ENCODE peak calls at places on chromosomes 6 and 20, in ten cellular contexts. One of them, this sample, is unnamed.

GRCh38 chr6:37696220-37696840 is 1.4 kb downstream of the MDGA1 start:
- DNase-seq in CD8-positive, alpha-beta memory T cell: no peak
- DNase-seq in A172: no peak
- DNase-seq in GF-D8: no peak
- DNase-seq in activated T-cell treated with anti-CD3 and anti-CD28 coated beads, Interleukin-2, amount 50 U/mL, for 72 hours: peak; percentile 46
- DNase-seq in renal cortical epithelial cell: no peak
- DNase-seq in activated CD4-positive, alpha-beta T cell treated with anti-CD3 and anti-CD28 coated beads for 48 hours: peak; percentile 53
- DNase-seq in OCI-LY7: no peak
- DNase-seq in WTC11: peak; percentile 45
- DNase-seq in fibroblast of the aortic adventitia: peak; percentile 40
- DNase-seq in this sample: peak; percentile 14

GRCh38 chr6:28618889-28619555 is 93.3 kb downstream of the GPX5 start:
- DNase-seq in CD8-positive, alpha-beta memory T cell: no peak
- DNase-seq in A172: no peak
- DNase-seq in GF-D8: no peak
- DNase-seq in activated T-cell treated with anti-CD3 and anti-CD28 coated beads, Interleukin-2, amount 50 U/mL, for 72 hours: no peak
- DNase-seq in renal cortical epithelial cell: no peak
- DNase-seq in activated CD4-positive, alpha-beta T cell treated with anti-CD3 and anti-CD28 coated beads for 48 hours: no peak
- DNase-seq in OCI-LY7: no peak
- DNase-seq in WTC11: no peak
- DNase-seq in fibroblast of the aortic adventitia: no peak
- DNase-seq in this sample: no peak

GRCh38 chr20:59705651-59706101 is 101.3 kb downstream of the PHACTR3 start:
- DNase-seq in CD8-positive, alpha-beta memory T cell: no peak
- DNase-seq in A172: no peak
- DNase-seq in GF-D8: no peak
- DNase-seq in activated T-cell treated with anti-CD3 and anti-CD28 coated beads, Interleukin-2, amount 50 U/mL, for 72 hours: no peak
- DNase-seq in renal cortical epithelial cell: peak; percentile 55
- DNase-seq in activated CD4-positive, alpha-beta T cell treated with anti-CD3 and anti-CD28 coated beads for 48 hours: no peak
- DNase-seq in OCI-LY7: peak; percentile 4
- DNase-seq in WTC11: no peak
- DNase-seq in fibroblast of the aortic adventitia: no peak
- DNase-seq in this sample: no peak

GRCh38 chr6:296151-297122 is 4.2 kb downstream of the DUSP22 start:
- DNase-seq in CD8-positive, alpha-beta memory T cell: no peak
- DNase-seq in A172: no peak
- DNase-seq in GF-D8: no peak
- DNase-seq in activated T-cell treated with anti-CD3 and anti-CD28 coated beads, Interleukin-2, amount 50 U/mL, for 72 hours: peak; percentile 27
- DNase-seq in renal cortical epithelial cell: no peak
- DNase-seq in activated CD4-positive, alpha-beta T cell treated with anti-CD3 and anti-CD28 coated beads for 48 hours: no peak
- DNase-seq in OCI-LY7: peak; percentile 57
- DNase-seq in WTC11: no peak
- DNase-seq in fibroblast of the aortic adventitia: peak; percentile 25
- DNase-seq in this sample: no peak

GRCh38 chr6:40912158-40912946 is 126.7 kb downstream of the UNC5CL start:
- DNase-seq in CD8-positive, alpha-beta memory T cell: no peak
- DNase-seq in A172: no peak
- DNase-seq in GF-D8: peak; percentile 56
- DNase-seq in activated T-cell treated with anti-CD3 and anti-CD28 coated beads, Interleukin-2, amount 50 U/mL, for 72 hours: peak; percentile 51
- DNase-seq in renal cortical epithelial cell: peak; percentile 63
- DNase-seq in activated CD4-positive, alpha-beta T cell treated with anti-CD3 and anti-CD28 coated beads for 48 hours: peak; percentile 53
- DNase-seq in OCI-LY7: peak; percentile 10
- DNase-seq in WTC11: peak; percentile 53
- DNase-seq in fibroblast of the aortic adventitia: no peak
- DNase-seq in this sample: peak; percentile 11

GRCh38 chr6:33848498-33848897 is 44.7 kb upstream of the MLN start:
- DNase-seq in CD8-positive, alpha-beta memory T cell: no peak
- DNase-seq in A172: no peak
- DNase-seq in GF-D8: no peak
- DNase-seq in activated T-cell treated with anti-CD3 and anti-CD28 coated beads, Interleukin-2, amount 50 U/mL, for 72 hours: no peak
- DNase-seq in renal cortical epithelial cell: peak; percentile 32
- DNase-seq in activated CD4-positive, alpha-beta T cell treated with anti-CD3 and anti-CD28 coated beads for 48 hours: no peak
- DNase-seq in OCI-LY7: no peak
- DNase-seq in WTC11: no peak
- DNase-seq in fibroblast of the aortic adventitia: no peak
- DNase-seq in this sample: no peak

GRCh38 chr20:51313275-51313898 is 229.1 kb downstream of the NFATC2 start:
- DNase-seq in CD8-positive, alpha-beta memory T cell: no peak
- DNase-seq in A172: no peak
- DNase-seq in GF-D8: no peak
- DNase-seq in activated T-cell treated with anti-CD3 and anti-CD28 coated beads, Interleukin-2, amount 50 U/mL, for 72 hours: no peak
- DNase-seq in renal cortical epithelial cell: no peak
- DNase-seq in activated CD4-positive, alpha-beta T cell treated with anti-CD3 and anti-CD28 coated beads for 48 hours: no peak
- DNase-seq in OCI-LY7: no peak
- DNase-seq in WTC11: no peak
- DNase-seq in fibroblast of the aortic adventitia: peak; percentile 12
- DNase-seq in this sample: no peak

GRCh38 chr6:152129606-152130249 is 322.2 kb downstream of the ESR1 start:
- DNase-seq in CD8-positive, alpha-beta memory T cell: no peak
- DNase-seq in A172: no peak
- DNase-seq in GF-D8: no peak
- DNase-seq in activated T-cell treated with anti-CD3 and anti-CD28 coated beads, Interleukin-2, amount 50 U/mL, for 72 hours: no peak
- DNase-seq in renal cortical epithelial cell: no peak
- DNase-seq in activated CD4-positive, alpha-beta T cell treated with anti-CD3 and anti-CD28 coated beads for 48 hours: no peak
- DNase-seq in OCI-LY7: no peak
- DNase-seq in WTC11: no peak
- DNase-seq in fibroblast of the aortic adventitia: peak; percentile 75
- DNase-seq in this sample: no peak

GRCh38 chr6:120844084-120844483 is 490.2 kb downstream of the TBC1D32 start:
- DNase-seq in CD8-positive, alpha-beta memory T cell: no peak
- DNase-seq in A172: no peak
- DNase-seq in GF-D8: no peak
- DNase-seq in activated T-cell treated with anti-CD3 and anti-CD28 coated beads, Interleukin-2, amount 50 U/mL, for 72 hours: no peak
- DNase-seq in renal cortical epithelial cell: no peak
- DNase-seq in activated CD4-positive, alpha-beta T cell treated with anti-CD3 and anti-CD28 coated beads for 48 hours: no peak
- DNase-seq in OCI-LY7: no peak
- DNase-seq in WTC11: no peak
- DNase-seq in fibroblast of the aortic adventitia: no peak
- DNase-seq in this sample: no peak

GRCh38 chr20:57048027-57048869 is 218.2 kb downstream of the BMP7 start:
- DNase-seq in CD8-positive, alpha-beta memory T cell: no peak
- DNase-seq in A172: peak; percentile 57
- DNase-seq in GF-D8: no peak
- DNase-seq in activated T-cell treated with anti-CD3 and anti-CD28 coated beads, Interleukin-2, amount 50 U/mL, for 72 hours: peak; percentile 12
- DNase-seq in renal cortical epithelial cell: peak; percentile 2
- DNase-seq in activated CD4-positive, alpha-beta T cell treated with anti-CD3 and anti-CD28 coated beads for 48 hours: peak; percentile 41
- DNase-seq in OCI-LY7: peak; percentile 44
- DNase-seq in WTC11: peak; percentile 76
- DNase-seq in fibroblast of the aortic adventitia: no peak
- DNase-seq in this sample: no peak

GRCh38 chr20:51469578-51470520 is 72.7 kb downstream of the NFATC2 start:
- DNase-seq in CD8-positive, alpha-beta memory T cell: no peak
- DNase-seq in A172: no peak
- DNase-seq in GF-D8: no peak
- DNase-seq in activated T-cell treated with anti-CD3 and anti-CD28 coated beads, Interleukin-2, amount 50 U/mL, for 72 hours: no peak
- DNase-seq in renal cortical epithelial cell: no peak
- DNase-seq in activated CD4-positive, alpha-beta T cell treated with anti-CD3 and anti-CD28 coated beads for 48 hours: no peak
- DNase-seq in OCI-LY7: peak; percentile 74
- DNase-seq in WTC11: no peak
- DNase-seq in fibroblast of the aortic adventitia: no peak
- DNase-seq in this sample: no peak

GRCh38 chr6:46989384-46989783 is 52.7 kb downstream of the ADGRF1 start:
- DNase-seq in CD8-positive, alpha-beta memory T cell: no peak
- DNase-seq in A172: no peak
- DNase-seq in GF-D8: no peak
- DNase-seq in activated T-cell treated with anti-CD3 and anti-CD28 coated beads, Interleukin-2, amount 50 U/mL, for 72 hours: no peak
- DNase-seq in renal cortical epithelial cell: no peak
- DNase-seq in activated CD4-positive, alpha-beta T cell treated with anti-CD3 and anti-CD28 coated beads for 48 hours: no peak
- DNase-seq in OCI-LY7: no peak
- DNase-seq in WTC11: no peak
- DNase-seq in fibroblast of the aortic adventitia: peak; percentile 63
- DNase-seq in this sample: no peak

GRCh38 chr6:87483929-87484328 is 11.2 kb downstream of the SLC35A1 start:
- DNase-seq in CD8-positive, alpha-beta memory T cell: no peak
- DNase-seq in A172: peak; percentile 27
- DNase-seq in GF-D8: peak; percentile 20
- DNase-seq in activated T-cell treated with anti-CD3 and anti-CD28 coated beads, Interleukin-2, amount 50 U/mL, for 72 hours: peak; percentile 20
- DNase-seq in renal cortical epithelial cell: peak; percentile 90
- DNase-seq in activated CD4-positive, alpha-beta T cell treated with anti-CD3 and anti-CD28 coated beads for 48 hours: peak; percentile 19
- DNase-seq in OCI-LY7: peak; percentile 57
- DNase-seq in WTC11: peak; percentile 86
- DNase-seq in fibroblast of the aortic adventitia: no peak
- DNase-seq in this sample: no peak

GRCh38 chr6:29748391-29749352 is 25.4 kb downstream of the HLA-F start:
- DNase-seq in CD8-positive, alpha-beta memory T cell: peak; percentile 86
- DNase-seq in A172: peak; percentile 79
- DNase-seq in GF-D8: no peak
- DNase-seq in activated T-cell treated with anti-CD3 and anti-CD28 coated beads, Interleukin-2, amount 50 U/mL, for 72 hours: peak; percentile 88
- DNase-seq in renal cortical epithelial cell: peak; percentile 73
- DNase-seq in activated CD4-positive, alpha-beta T cell treated with anti-CD3 and anti-CD28 coated beads for 48 hours: peak; percentile 88
- DNase-seq in OCI-LY7: peak; percentile 88
- DNase-seq in WTC11: peak; percentile 91
- DNase-seq in fibroblast of the aortic adventitia: peak; percentile 83
- DNase-seq in this sample: peak; percentile 82

GRCh38 chr20:10922941-10923340 is 249.1 kb upstream of the JAG1 start:
- DNase-seq in CD8-positive, alpha-beta memory T cell: no peak
- DNase-seq in A172: peak; percentile 85
- DNase-seq in GF-D8: no peak
- DNase-seq in activated T-cell treated with anti-CD3 and anti-CD28 coated beads, Interleukin-2, amount 50 U/mL, for 72 hours: no peak
- DNase-seq in renal cortical epithelial cell: peak; percentile 82
- DNase-seq in activated CD4-positive, alpha-beta T cell treated with anti-CD3 and anti-CD28 coated beads for 48 hours: no peak
- DNase-seq in OCI-LY7: no peak
- DNase-seq in WTC11: no peak
- DNase-seq in fibroblast of the aortic adventitia: peak; percentile 89
- DNase-seq in this sample: no peak

GRCh38 chr6:105561501-105561900 is 158.6 kb upstream of the PREP start:
- DNase-seq in CD8-positive, alpha-beta memory T cell: no peak
- DNase-seq in A172: no peak
- DNase-seq in GF-D8: no peak
- DNase-seq in activated T-cell treated with anti-CD3 and anti-CD28 coated beads, Interleukin-2, amount 50 U/mL, for 72 hours: no peak
- DNase-seq in renal cortical epithelial cell: no peak
- DNase-seq in activated CD4-positive, alpha-beta T cell treated with anti-CD3 and anti-CD28 coated beads for 48 hours: no peak
- DNase-seq in OCI-LY7: no peak
- DNase-seq in WTC11: no peak
- DNase-seq in fibroblast of the aortic adventitia: no peak
- DNase-seq in this sample: no peak

GRCh38 chr20:47360207-47360488 is 3.6 kb upstream of the ZMYND8 start:
- DNase-seq in CD8-positive, alpha-beta memory T cell: no peak
- DNase-seq in A172: no peak
- DNase-seq in GF-D8: peak; percentile 44
- DNase-seq in activated T-cell treated with anti-CD3 and anti-CD28 coated beads, Interleukin-2, amount 50 U/mL, for 72 hours: no peak
- DNase-seq in renal cortical epithelial cell: peak; percentile 90
- DNase-seq in activated CD4-positive, alpha-beta T cell treated with anti-CD3 and anti-CD28 coated beads for 48 hours: no peak
- DNase-seq in OCI-LY7: no peak
- DNase-seq in WTC11: no peak
- DNase-seq in fibroblast of the aortic adventitia: peak; percentile 88
- DNase-seq in this sample: no peak